ENCODE peak calls at places on chromosomes 5 and 9, in five cellular contexts. F is NCI-H510A treated with DMSO at 0.1 percent for 48 hours, P is putamen, B is T-helper 9 cell, S is astrocyte of the spinal cord. E is an unnamed sample.

GRCh38 chr5:76855961-76856360 is 6.1 kb downstream of the S100Z start:
- DNase-seq in B (no peak), S (no peak), P (no peak), F (no peak), E (no peak)

GRCh38 chr9:131330814-131331600 is 41.5 kb downstream of the PLPP7 start:
- DNase-seq in S (no peak), P (no peak), F (no peak), B (no peak), E (no peak)

GRCh38 chr9:133788819-133789733 is 50.9 kb upstream of the SARDH start:
- DNase-seq in P (peak), B (no peak), F (no peak), S (no peak), E (no peak)

GRCh38 chr5:142601432-142601831 is 84.5 kb downstream of the FGF1 start:
- DNase-seq in S (no peak), F (no peak), B (no peak), P (no peak), E (no peak)

GRCh38 chr5:108421713-108422112 is 39.8 kb upstream of the FBXL17 start:
- DNase-seq in B (no peak), S (no peak), F (no peak), P (no peak), E (no peak)

GRCh38 chr9:126971261-126971660 is 56.7 kb downstream of the RALGPS1 start:
- DNase-seq in B (no peak), F (no peak), S (no peak), P (no peak), E (no peak)

GRCh38 chr5:446864-447263 is 3.9 kb downstream of the EXOC3 start:
- DNase-seq in S (peak), B (no peak), F (peak), P (no peak), E (no peak)

GRCh38 chr5:10612251-10612650 is 48.4 kb downstream of the ANKRD33B start:
- DNase-seq in P (no peak), F (no peak), B (no peak), S (no peak), E (no peak)

GRCh38 chr5:78716221-78716620 is 67.6 kb upstream of the LHFPL2 start:
- DNase-seq in P (no peak), S (peak), F (no peak), B (no peak), E (no peak)

GRCh38 chr5:18745591-18745987 is 1111.3 kb downstream of the TAF11L14 start:
- DNase-seq in F (no peak), P (no peak), B (no peak), S (no peak), E (no peak)

GRCh38 chr9:36903541-36904435 is 130.3 kb downstream of the PAX5 start:
- DNase-seq in B (no peak), S (peak), F (no peak), P (no peak), E (no peak)

GRCh38 chr5:75052461-75053285 is at the start of gene GCNT4:
- DNase-seq in B (peak), P (no peak), F (no peak), S (peak), E (peak)

GRCh38 chr9:108784998-108785397 is 70.8 kb downstream of the ACTL7B start:
- DNase-seq in S (peak), P (no peak), B (no peak), F (no peak), E (no peak)

GRCh38 chr5:34914671-34915138 is 599 bp downstream of the RAD1 start:
- DNase-seq in F (peak), S (no peak), P (no peak), B (no peak), E (no peak)

GRCh38 chr9:94773655-94774054 is 47.2 kb downstream of the AOPEP start:
- DNase-seq in S (no peak), P (no peak), F (no peak), B (no peak), E (no peak)

E was measured in T-helper 17 cell.